ENCODE peak calls at places on chromosomes 16 and 17, in eight cellular contexts. P is CD4-positive, CD25-positive, alpha-beta regulatory T cell; S is AG04450; M is tibial artery; K is cardiac muscle cell; F is left ventricle myocardium inferior; A is uterus; T is Caco-2. C is an unnamed sample.

GRCh38 chr16:84633622-84634021 is 14.7 kb upstream of the KLHL36 start:
- DNase-seq in P (no peak), K (no peak), A (peak), M (peak), F (peak), S (no peak), T (no peak), C (peak)

GRCh38 chr16:66247516-66248089 is 118.9 kb upstream of the CDH5 start:
- DNase-seq in P (no peak), T (no peak), K (no peak), A (peak), F (peak), S (no peak), M (peak), C (peak)

GRCh38 chr17:32310927-32311568 is 30.9 kb downstream of the C17orf75 start:
- DNase-seq in T (no peak), F (no peak), S (no peak), P (no peak), A (no peak), M (no peak), K (no peak), C (no peak)

GRCh38 chr17:58811301-58811700 is 55.6 kb downstream of the PPM1E start:
- DNase-seq in M (no peak), F (no peak), K (no peak), S (no peak), T (no peak), P (no peak), A (no peak), C (no peak)

GRCh38 chr17:52027081-52027480 is 131.4 kb downstream of the CA10 start:
- DNase-seq in A (no peak), P (no peak), M (no peak), S (no peak), T (no peak), F (no peak), K (no peak), C (no peak)

GRCh38 chr17:77208217-77208808 is 67.5 kb downstream of the SEC14L1 start:
- DNase-seq in K (peak), F (no peak), M (peak), T (peak), A (peak), S (peak), P (no peak), C (peak)

GRCh38 chr17:80364091-80364691 is 50.8 kb upstream of the ENDOV start:
- DNase-seq in A (no peak), K (peak), F (no peak), M (peak), T (peak), P (no peak), S (no peak), C (peak)

GRCh38 chr17:71208111-71208704 is 912.6 kb upstream of the SOX9 start:
- DNase-seq in F (no peak), A (no peak), M (no peak), S (no peak), K (no peak), T (no peak), P (no peak), C (no peak)

GRCh38 chr16:12798846-12799245 is 4.8 kb downstream of the CPPED1 start:
- DNase-seq in T (no peak), K (no peak), F (no peak), M (no peak), P (no peak), A (no peak), S (no peak), C (no peak)

GRCh38 chr17:18217412-18218015 is 7.9 kb upstream of the LLGL1 start:
- DNase-seq in A (peak), M (peak), T (peak), S (no peak), K (peak), F (peak), P (peak), C (peak)

GRCh38 chr17:59859444-59860025 is 33.2 kb downstream of the TUBD1 start:
- DNase-seq in F (no peak), S (no peak), T (no peak), K (no peak), M (no peak), A (no peak), P (peak), C (no peak)

GRCh38 chr16:15907863-15908478 is 19.6 kb upstream of the CEP20 start:
- DNase-seq in S (no peak), P (peak), M (no peak), T (peak), F (no peak), A (no peak), K (peak), C (no peak)

GRCh38 chr17:61678339-61678738 is 87.3 kb upstream of the NACA2 start:
- DNase-seq in M (no peak), S (no peak), A (no peak), T (no peak), K (no peak), P (no peak), F (no peak), C (no peak)

GRCh38 chr17:40251576-40251975 is 32.5 kb downstream of the WIPF2 start:
- DNase-seq in P (no peak), M (peak), F (no peak), A (peak), T (no peak), K (no peak), S (no peak), C (no peak)

GRCh38 chr16:15972046-15972868 is 22.8 kb downstream of the ABCC1 start:
- DNase-seq in T (peak), A (no peak), P (no peak), F (no peak), K (no peak), M (no peak), S (no peak), C (no peak)

GRCh38 chr16:84888450-84888849 is 68.7 kb downstream of the CRISPLD2 start:
- DNase-seq in F (no peak), T (no peak), P (no peak), K (no peak), A (no peak), M (no peak), S (no peak), C (no peak)

GRCh38 chr17:78343099-78343432 is 16.8 kb downstream of the SOCS3 start:
- DNase-seq in S (no peak), F (peak), P (no peak), T (no peak), A (peak), M (peak), K (no peak), C (peak)

GRCh38 chr16:88977028-88977844 is at the start of gene CBFA2T3:
- DNase-seq in S (no peak), T (no peak), M (peak), F (peak), P (no peak), A (peak), K (no peak), C (peak)

GRCh38 chr17:81460856-81461460 is 51.6 kb downstream of the ACTG1 start:
- DNase-seq in F (peak), M (no peak), K (no peak), A (no peak), S (no peak), P (no peak), T (no peak), C (no peak)

GRCh38 chr17:81458628-81459027 is 54.0 kb downstream of the ACTG1 start:
- DNase-seq in F (no peak), M (no peak), S (no peak), P (no peak), K (no peak), T (no peak), A (no peak), C (no peak)

GRCh38 chr17:81457917-81458555 is 54.6 kb downstream of the ACTG1 start:
- DNase-seq in M (no peak), P (no peak), F (no peak), A (no peak), K (no peak), T (no peak), S (no peak), C (no peak)

GRCh38 chr17:81459864-81460263 is 52.7 kb downstream of the ACTG1 start:
- DNase-seq in A (no peak), F (no peak), S (no peak), K (no peak), T (no peak), P (no peak), M (no peak), C (no peak)

GRCh38 chr17:81459224-81459623 is 53.4 kb downstream of the ACTG1 start:
- DNase-seq in P (no peak), K (no peak), S (no peak), F (peak), M (no peak), A (no peak), T (no peak), C (no peak)
- H3K4me3 ChIP-seq in P (no peak), K (no peak), S (no peak), F (peak), M (no peak), A (no peak), T (no peak), C (no peak)

GRCh38 chr17:44826123-44826790 is 3.8 kb downstream of the GJC1 start:
- DNase-seq in P (no peak), M (no peak), K (no peak), S (no peak), F (no peak), T (no peak), A (no peak), C (peak)

GRCh38 chr17:44829558-44830358 is at the start of gene GJC1:
- DNase-seq in S (no peak), T (peak), F (peak), K (peak), P (no peak), A (peak), M (no peak), C (peak)

GRCh38 chr17:44830359-44831269 is 527 bp upstream of the GJC1 start:
- DNase-seq in M (no peak), P (peak), S (no peak), F (no peak), T (peak), A (peak), K (peak), C (peak)

GRCh38 chr17:44828919-44829557 is 1.0 kb downstream of the GJC1 start:
- DNase-seq in A (no peak), F (no peak), T (no peak), S (no peak), P (peak), K (no peak), M (no peak), C (peak)

GRCh38 chr17:44827863-44828262 is 2.2 kb downstream of the GJC1 start:
- DNase-seq in F (no peak), M (no peak), A (no peak), P (no peak), K (no peak), T (no peak), S (no peak), C (no peak)
- H3K4me3 ChIP-seq in F (peak), M (no peak), A (peak), P (no peak), K (peak), T (no peak), S (peak), C (no peak)

DNA sequence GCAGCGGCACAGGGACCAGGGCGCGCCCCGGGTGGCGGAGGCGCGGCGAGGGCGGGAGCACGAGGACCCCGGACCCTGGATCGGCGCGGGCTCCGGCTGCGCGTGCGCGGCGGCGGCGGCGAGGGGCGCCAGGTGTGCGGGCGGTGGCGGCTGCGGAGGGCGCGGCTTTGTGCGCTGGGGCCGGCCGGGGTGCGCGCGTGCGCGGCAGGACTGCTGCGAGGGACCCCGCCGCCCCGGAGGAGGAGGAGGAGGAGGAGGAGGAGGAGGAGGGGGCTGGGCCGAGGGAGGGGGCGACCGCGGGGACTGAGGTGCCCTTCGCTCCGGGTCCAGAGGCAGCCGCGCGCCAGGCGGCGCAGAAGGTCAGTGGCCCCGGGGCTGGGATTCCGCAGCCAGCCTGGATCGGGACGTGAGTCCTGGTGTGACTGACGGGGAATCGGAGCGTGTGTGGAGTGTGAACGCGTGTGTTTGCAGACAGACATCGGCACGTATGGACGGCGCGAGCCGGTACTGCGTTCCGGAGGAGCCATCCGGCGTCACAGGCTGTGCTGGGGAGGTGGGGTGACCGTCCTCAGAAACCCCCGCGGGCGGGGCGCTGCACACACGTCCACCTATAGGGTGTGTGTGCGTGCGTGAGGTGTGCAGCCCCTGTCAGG is 19.5 kb upstream of the RAP1GAP2 start:
- DNase-seq in F (no peak), M (no peak), A (no peak), K (peak), P (no peak), S (no peak), T (peak), C (no peak)
- H3K4me3 ChIP-seq in F (peak), M (no peak), A (no peak), K (peak), P (no peak), S (no peak), T (peak), C (no peak)

GRCh38 chr17:48591435-48592077 is 1.5 kb upstream of the HOXB3 start:
- DNase-seq in A (no peak), M (no peak), T (no peak), K (no peak), F (no peak), S (no peak), P (no peak), C (no peak)
- H3K4me3 ChIP-seq in A (no peak), M (no peak), T (no peak), K (no peak), F (no peak), S (peak), P (no peak), C (no peak)

GRCh38 chr17:42361781-42362186 is 26.5 kb downstream of the STAT3 start:
- DNase-seq in A (no peak), K (no peak), F (no peak), S (no peak), P (peak), T (no peak), M (no peak), C (no peak)

GRCh38 chr17:42363231-42363630 is 25.0 kb downstream of the STAT3 start:
- DNase-seq in M (no peak), S (no peak), P (no peak), A (no peak), K (no peak), F (no peak), T (no peak), C (no peak)

GRCh38 chr17:42365136-42365535 is 23.1 kb downstream of the STAT3 start:
- DNase-seq in A (no peak), P (no peak), M (no peak), K (no peak), T (no peak), F (no peak), S (no peak), C (no peak)

GRCh38 chr17:42362245-42362961 is 25.8 kb downstream of the STAT3 start:
- DNase-seq in T (no peak), S (no peak), A (no peak), K (no peak), P (peak), M (no peak), F (peak), C (no peak)

GRCh38 chr17:42363767-42364585 is 24.3 kb downstream of the STAT3 start:
- DNase-seq in P (no peak), F (no peak), K (no peak), S (no peak), T (no peak), M (peak), A (no peak), C (no peak)
- H3K4me3 ChIP-seq in P (no peak), F (no peak), K (no peak), S (no peak), T (no peak), M (no peak), A (no peak), C (no peak)

DNA sequence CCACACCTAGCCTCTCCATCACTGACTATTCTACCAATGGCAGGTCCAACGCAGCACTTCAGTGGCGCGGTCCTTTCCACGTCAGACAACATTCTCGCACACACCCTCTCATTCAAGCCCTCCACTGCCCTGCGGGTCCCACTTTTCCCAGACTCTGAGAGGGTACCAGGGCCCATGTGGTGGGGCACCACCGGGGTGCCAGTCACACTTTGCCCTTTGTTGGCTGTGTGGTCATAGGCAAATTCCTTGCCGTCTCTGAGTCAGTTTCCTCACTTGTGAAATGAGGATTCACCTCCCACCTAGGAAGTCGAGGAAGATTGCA is 1.1 kb downstream of the PLCD3 start:
- DNase-seq in S (no peak), P (no peak), K (no peak), T (no peak), F (no peak), M (no peak), A (no peak), C (no peak)
- H3K4me3 ChIP-seq in S (peak), P (no peak), K (no peak), T (peak), F (peak), M (peak), A (peak), C (peak)

GRCh38 chr17:67605259-67605912 is 112.3 kb upstream of the NOL11 start:
- DNase-seq in A (peak), F (peak), T (no peak), S (no peak), P (no peak), K (no peak), M (peak), C (peak)
- H3K4me3 ChIP-seq in A (no peak), F (peak), T (no peak), S (no peak), P (no peak), K (no peak), M (no peak), C (no peak)

GRCh38 chr16:57669476-57670162 is 1.5 kb downstream of the ADGRG3 start:
- DNase-seq in T (no peak), K (no peak), P (no peak), M (no peak), A (no peak), F (no peak), S (no peak), C (no peak)

GRCh38 chr16:57670206-57670605 is 2.1 kb downstream of the ADGRG3 start:
- DNase-seq in T (no peak), A (no peak), K (no peak), M (no peak), P (no peak), S (no peak), F (no peak), C (no peak)

GRCh38 chr16:57667526-57668258 is 414 bp upstream of the ADGRG3 start:
- DNase-seq in T (peak), S (no peak), K (no peak), F (peak), M (no peak), P (no peak), A (no peak), C (peak)

GRCh38 chr16:57668259-57668563 is at the start of gene ADGRG3:
- DNase-seq in K (no peak), T (no peak), A (no peak), M (no peak), P (no peak), F (no peak), S (no peak), C (no peak)

DNA sequence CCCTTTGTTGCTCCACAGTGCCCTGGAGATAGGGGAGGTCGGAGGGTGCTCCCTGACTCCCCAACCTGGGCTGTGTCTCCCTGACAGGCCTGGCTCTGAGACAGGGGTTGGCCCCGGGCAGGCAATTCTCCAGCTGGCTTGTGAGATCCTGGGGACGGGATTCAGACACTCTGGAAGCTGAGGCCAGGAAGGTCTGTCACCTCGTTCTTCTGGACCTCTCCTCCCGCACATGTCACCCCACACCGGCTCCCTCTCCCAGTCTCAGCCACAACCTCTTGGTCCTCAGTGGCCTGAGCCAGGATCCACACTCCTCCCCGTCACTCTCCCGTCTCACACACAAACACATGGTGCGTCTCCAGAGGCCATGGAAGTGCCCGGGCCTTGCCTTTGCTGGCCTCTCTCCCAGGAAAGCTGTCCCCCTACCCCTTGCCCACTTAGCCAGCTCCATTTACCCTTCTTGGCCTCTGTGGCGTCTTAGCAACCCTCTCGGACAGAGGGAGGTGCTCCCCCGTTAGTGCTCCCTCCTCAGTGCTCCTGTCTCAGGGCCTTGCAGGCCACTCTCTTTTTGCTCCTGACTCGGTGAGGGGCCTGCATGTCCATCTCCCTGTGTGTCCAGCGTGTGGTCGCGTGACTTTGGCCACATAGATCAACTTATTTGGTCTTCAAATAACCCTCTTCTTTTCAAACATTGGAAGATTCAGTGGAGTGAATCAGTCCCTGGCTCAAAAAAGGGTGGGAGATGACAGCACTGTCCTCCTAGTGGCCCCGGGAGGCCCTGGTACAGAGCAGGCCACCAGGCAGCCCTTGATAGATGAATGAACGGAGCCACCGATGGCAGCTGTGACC is 747 bp downstream of the ADGRG3 start:
- DNase-seq in T (no peak), A (no peak), S (no peak), P (no peak), M (no peak), K (no peak), F (no peak), C (no peak)
- H3K4me3 ChIP-seq in T (no peak), A (no peak), S (no peak), P (no peak), M (no peak), K (no peak), F (no peak), C (no peak)

C was measured in aorta.